ENCODE peak calls at places on chromosomes 16 and 17, in five cellular contexts. H is bronchial epithelial cell, I is Caco-2, B is tibial artery, K is colonic mucosa. L is an unnamed sample. For H3K27me3, the result is how much of the 10 kb centered on the place peaks cover.

GRCh38 chr17:31508310-31509094 is 117.0 kb downstream of the RAB11FIP4 start:
- DNase-seq in K (peak), I (peak), H (no peak), B (no peak), L (peak)

GRCh38 chr17:59815965-59816364 is 76.8 kb downstream of the TUBD1 start:
- DNase-seq in I (no peak), K (no peak), B (no peak), H (no peak), L (no peak)

GRCh38 chr17:71329310-71330098 is 791.3 kb upstream of the SOX9 start:
- DNase-seq in B (no peak), K (no peak), I (peak), H (peak), L (no peak)

GRCh38 chr17:72952641-72953313 is 139.7 kb downstream of the SLC39A11 start:
- DNase-seq in I (no peak), B (no peak), H (no peak), K (no peak), L (no peak)

GRCh38 chr17:68184816-68185436 is 62.9 kb upstream of the AMZ2 start:
- DNase-seq in K (no peak), I (no peak), H (no peak), B (no peak), L (no peak)

GRCh38 chr17:48487221-48487620 is 43.6 kb downstream of the HOXB1 start:
- DNase-seq in I (no peak), K (no peak), B (no peak), H (no peak), L (no peak)

GRCh38 chr16:84593825-84594724 is 23.8 kb downstream of the COTL1 start:
- DNase-seq in I (no peak), K (peak), B (no peak), H (no peak), L (no peak)

GRCh38 chr16:85620403-85620802 is 7.3 kb downstream of the GSE1 start:
- DNase-seq in K (no peak), I (no peak), B (no peak), H (no peak), L (no peak)

GRCh38 chr16:53922067-53922804 is 218.3 kb downstream of the FTO start:
- DNase-seq in K (no peak), H (no peak), B (no peak), I (no peak), L (no peak)

GRCh38 chr16:12062343-12063003 is 85.9 kb downstream of the SNX29 start:
- DNase-seq in I (no peak), B (peak), H (peak), K (peak), L (no peak)

GRCh38 chr16:22265351-22265750 is 31.9 kb upstream of the POLR3E start:
- DNase-seq in B (no peak), H (no peak), I (no peak), K (no peak), L (no peak)

GRCh38 chr16:49623501-49624266 is 232.2 kb downstream of the ZNF423 start:
- DNase-seq in B (no peak), K (no peak), H (no peak), I (no peak), L (no peak)

GRCh38 chr17:34511265-34511664 is 68.1 kb upstream of the TMEM132E start:
- DNase-seq in I (no peak), K (no peak), B (no peak), H (no peak), L (no peak)

GRCh38 chr17:49266233-49266632 is 35.6 kb upstream of the PHOSPHO1 start:
- DNase-seq in H (peak), I (no peak), B (no peak), K (no peak), L (no peak)

GRCh38 chr17:63834431-63835166 is 7.1 kb upstream of the FTSJ3 start:
- DNase-seq in I (peak), H (peak), B (peak), K (no peak), L (peak)

GRCh38 chr16:49625311-49626035 is 230.4 kb downstream of the ZNF423 start:
- DNase-seq in H (no peak), K (no peak), I (no peak), B (no peak), L (no peak)

GRCh38 chr16:30541502-30542329 is 7.1 kb upstream of the ZNF747 start:
- DNase-seq in H (peak), B (no peak), I (peak), K (peak), L (no peak)

GRCh38 chr17:1160591-1161041 is 19.2 kb downstream of the ABR start:
- DNase-seq in B (no peak), I (no peak), H (no peak), K (no peak), L (no peak)

GRCh38 chr16:48596326-48596725 is 13.7 kb downstream of the N4BP1 start:
- DNase-seq in I (no peak), B (no peak), H (no peak), K (no peak), L (no peak)

GRCh38 chr17:16449121-16449570 is 33.8 kb downstream of the TRPV2 start:
- DNase-seq in B (no peak), K (no peak), I (no peak), H (peak), L (peak)

GRCh38 chr16:14015948-14016347 is 55.2 kb upstream of the MRTFB start:
- DNase-seq in K (no peak), H (peak), I (no peak), B (peak), L (no peak)

GRCh38 chr17:76716834-76717205 is 6.1 kb upstream of the MXRA7 start:
- DNase-seq in H (no peak), B (no peak), K (no peak), I (no peak), L (no peak)

GRCh38 chr17:6492892-6493674 is 48.8 kb downstream of the PIMREG start:
- DNase-seq in H (no peak), B (no peak), I (no peak), K (no peak), L (peak)

GRCh38 chr17:45867702-45868101 is 23.0 kb downstream of the SPPL2C start:
- DNase-seq in K (no peak), I (no peak), B (no peak), H (no peak), L (peak)

GRCh38 chr16:20740007-20740883 is 1.4 kb downstream of the THUMPD1 start:
- DNase-seq in H (peak), I (peak), K (peak), B (no peak), L (peak)

DNA sequence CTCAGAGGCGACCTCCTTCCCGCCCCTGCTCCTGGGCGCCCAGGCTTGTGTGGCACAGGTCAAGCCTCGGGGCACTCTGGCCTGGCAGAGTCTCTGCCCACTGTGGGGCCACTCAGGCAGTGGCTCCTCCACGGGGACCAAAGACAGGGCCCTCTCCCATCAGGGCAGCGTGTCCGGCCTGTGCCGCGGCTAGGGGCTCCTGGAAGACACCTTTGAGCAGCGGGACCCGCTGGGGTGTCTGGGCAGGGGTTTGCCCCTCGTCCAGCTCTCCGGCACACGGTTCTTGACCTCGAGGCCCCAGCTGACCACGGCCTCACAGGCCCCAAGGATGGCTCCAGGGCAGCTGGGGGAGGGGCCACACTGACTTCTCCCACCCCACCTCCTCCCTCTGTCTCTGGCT is 24.7 kb upstream of the SSTR5 start:
- DNase-seq in I (no peak), K (no peak), H (no peak), B (no peak), L (no peak)
- H3K27me3 ChIP-seq in I (under half), K (under half), H (under half), B (half or more), L (under half)

GRCh38 chr16:23855010-23855409 is 19.2 kb downstream of the PRKCB start:
- DNase-seq in K (no peak), H (no peak), B (no peak), I (no peak), L (no peak)

GRCh38 chr16:23857901-23858300 is 22.1 kb downstream of the PRKCB start:
- DNase-seq in B (no peak), I (no peak), H (no peak), K (no peak), L (no peak)

GRCh38 chr16:23857256-23857891 is 21.6 kb downstream of the PRKCB start:
- DNase-seq in H (no peak), K (no peak), I (no peak), B (no peak), L (no peak)

GRCh38 chr16:23858496-23859062 is 22.8 kb downstream of the PRKCB start:
- DNase-seq in K (no peak), H (peak), I (no peak), B (no peak), L (no peak)

DNA sequence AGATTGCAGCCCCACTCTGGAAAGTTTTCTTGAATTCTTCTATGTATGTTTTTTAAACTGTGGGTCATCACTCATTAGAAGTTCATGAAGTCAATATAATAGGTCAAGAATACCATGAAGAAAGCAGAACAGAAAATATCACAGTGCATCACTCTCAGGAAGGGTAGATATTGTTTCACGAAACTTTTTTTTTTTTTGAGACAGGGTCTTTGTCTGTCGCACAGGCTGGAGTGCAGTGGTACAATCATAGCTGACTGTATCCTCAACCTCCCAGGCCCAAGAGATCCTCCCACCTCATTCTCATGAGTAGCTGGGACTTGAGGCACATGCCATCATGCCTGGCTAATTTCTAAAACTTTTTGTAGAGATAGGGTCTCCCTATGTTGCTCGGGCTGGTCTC is 20.6 kb downstream of the PRKCB start:
- DNase-seq in H (no peak), I (no peak), B (no peak), K (no peak), L (no peak)
- H3K27me3 ChIP-seq in H (under half), I (under half), B (under half), K (under half), L (under half)

DNA sequence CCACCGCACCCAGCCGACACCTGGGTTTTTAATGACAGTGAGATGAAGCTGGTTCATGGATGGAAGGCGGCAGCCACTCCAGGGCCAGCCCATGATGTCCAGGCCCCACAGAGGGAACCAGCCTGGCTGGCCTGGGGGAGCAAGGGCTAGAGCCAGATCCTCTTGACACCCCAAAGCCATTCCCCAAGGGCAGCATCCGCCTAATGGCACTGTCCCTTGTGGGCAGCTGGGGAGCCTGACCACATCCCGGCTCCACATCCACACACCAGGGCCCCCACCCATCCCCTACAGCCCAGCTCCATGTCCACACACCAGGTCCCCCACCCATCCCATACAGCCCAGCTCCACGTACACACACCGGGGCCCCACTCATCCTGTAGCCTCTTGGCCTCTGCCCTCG is 53.3 kb upstream of the ACSF3 start:
- DNase-seq in K (no peak), I (no peak), B (no peak), H (no peak), L (no peak)
- H3K27me3 ChIP-seq in K (under half), I (under half), B (half or more), H (under half), L (under half)

DNA sequence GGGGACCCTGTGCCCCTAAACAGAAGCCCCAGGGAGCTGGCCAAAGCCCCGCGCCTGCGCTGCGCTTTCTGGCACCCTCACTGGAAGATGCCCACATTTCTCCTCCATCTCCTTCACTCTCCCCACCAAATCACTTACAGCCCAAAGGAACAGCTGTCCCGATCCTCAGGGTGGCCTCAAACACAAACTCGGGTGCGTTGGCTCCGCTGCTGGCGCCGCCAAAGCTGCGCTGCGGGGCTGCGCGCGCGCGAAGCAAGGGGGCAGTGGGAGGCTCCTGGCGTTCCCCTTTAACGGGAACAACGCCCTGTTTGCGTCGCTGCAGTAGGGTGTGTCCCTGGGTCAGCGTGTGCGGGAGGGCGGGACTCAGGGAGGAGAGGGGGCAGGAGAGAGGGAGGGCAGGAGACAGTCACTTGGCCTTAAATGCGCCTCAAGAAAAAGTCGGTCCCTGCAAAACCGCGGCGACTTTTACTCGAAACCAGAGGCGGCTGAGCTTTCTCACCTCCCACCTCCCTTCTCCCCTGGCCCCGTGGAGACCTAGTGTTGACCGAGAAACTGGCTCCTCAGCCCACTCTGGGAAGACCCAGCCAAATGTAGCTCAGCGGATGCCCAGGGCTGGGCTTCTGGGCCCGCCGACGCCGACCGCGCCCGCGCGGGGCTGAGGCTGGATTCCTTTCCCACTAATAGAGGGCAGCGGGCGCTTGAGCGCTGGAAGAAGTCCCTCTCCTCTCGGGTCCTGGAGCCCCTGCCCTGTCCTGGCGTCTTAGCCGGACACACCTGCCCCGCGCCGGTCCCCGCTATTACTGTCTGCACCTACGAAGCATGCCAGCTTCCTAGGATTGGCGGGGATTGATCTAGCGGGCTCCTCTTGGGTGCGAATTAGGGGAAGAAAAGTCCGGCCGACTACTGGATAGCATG is 2.6 kb downstream of the PMP22 start:
- DNase-seq in K (peak), I (peak), H (peak), B (peak), L (no peak)
- H3K27me3 ChIP-seq in K (under half), I (under half), H (under half), B (under half), L (under half)